ENCODE peak calls at places on chromosomes 1 and 21, in seven cellular contexts. One of them, this sample, is unnamed.

GRCh38 chr1:154404984-154405761 is at the start of gene IL6R:
- DNase-seq in endothelial cell of umbilical vein: peak
- DNase-seq in upper lobe of left lung: peak
- DNase-seq in GM12891: no peak
- DNase-seq in body of pancreas: peak
- DNase-seq in A549: peak
- DNase-seq in HCT116: peak
- DNase-seq in this sample: peak

GRCh38 chr21:38751379-38752050 is 54.2 kb upstream of the ETS2 start:
- DNase-seq in endothelial cell of umbilical vein: peak
- DNase-seq in upper lobe of left lung: no peak
- DNase-seq in GM12891: no peak
- DNase-seq in body of pancreas: no peak
- DNase-seq in A549: no peak
- DNase-seq in HCT116: no peak
- DNase-seq in this sample: no peak

GRCh38 chr1:215768303-215768702 is 201.2 kb downstream of the KCTD3 start:
- DNase-seq in endothelial cell of umbilical vein: no peak
- DNase-seq in upper lobe of left lung: no peak
- DNase-seq in GM12891: no peak
- DNase-seq in body of pancreas: no peak
- DNase-seq in A549: no peak
- DNase-seq in HCT116: no peak
- DNase-seq in this sample: no peak

GRCh38 chr21:14482165-14482564 is 64.0 kb downstream of the SAMSN1 start:
- DNase-seq in endothelial cell of umbilical vein: no peak
- DNase-seq in upper lobe of left lung: no peak
- DNase-seq in GM12891: no peak
- DNase-seq in body of pancreas: no peak
- DNase-seq in A549: no peak
- DNase-seq in HCT116: no peak
- DNase-seq in this sample: no peak

GRCh38 chr1:150256549-150257341 is 829 bp upstream of the CA14 start:
- DNase-seq in endothelial cell of umbilical vein: no peak
- DNase-seq in upper lobe of left lung: no peak
- DNase-seq in GM12891: no peak
- DNase-seq in body of pancreas: no peak
- DNase-seq in A549: no peak
- DNase-seq in HCT116: no peak
- DNase-seq in this sample: no peak

GRCh38 chr1:109763646-109764415 is at the start of gene EPS8L3:
- DNase-seq in endothelial cell of umbilical vein: no peak
- DNase-seq in upper lobe of left lung: no peak
- DNase-seq in GM12891: no peak
- DNase-seq in body of pancreas: peak
- DNase-seq in A549: peak
- DNase-seq in HCT116: no peak
- DNase-seq in this sample: no peak

GRCh38 chr1:58815069-58815679 is 31.3 kb upstream of the JUN start:
- DNase-seq in endothelial cell of umbilical vein: peak
- DNase-seq in upper lobe of left lung: peak
- DNase-seq in GM12891: peak
- DNase-seq in body of pancreas: peak
- DNase-seq in A549: peak
- DNase-seq in HCT116: peak
- DNase-seq in this sample: peak

GRCh38 chr1:5730272-5731109 is 261.7 kb downstream of the NPHP4 start:
- DNase-seq in endothelial cell of umbilical vein: no peak
- DNase-seq in upper lobe of left lung: no peak
- DNase-seq in GM12891: no peak
- DNase-seq in body of pancreas: no peak
- DNase-seq in A549: no peak
- DNase-seq in HCT116: no peak
- DNase-seq in this sample: no peak

GRCh38 chr1:248926401-248927182 is 20.6 kb downstream of the PGBD2 start:
- DNase-seq in endothelial cell of umbilical vein: no peak
- DNase-seq in upper lobe of left lung: no peak
- DNase-seq in GM12891: no peak
- DNase-seq in body of pancreas: no peak
- DNase-seq in A549: no peak
- DNase-seq in HCT116: no peak
- DNase-seq in this sample: no peak

GRCh38 chr1:21552715-21553114 is 43.5 kb downstream of the ALPL start:
- DNase-seq in endothelial cell of umbilical vein: peak
- DNase-seq in upper lobe of left lung: no peak
- DNase-seq in GM12891: no peak
- DNase-seq in body of pancreas: no peak
- DNase-seq in A549: no peak
- DNase-seq in HCT116: no peak
- DNase-seq in this sample: peak

GRCh38 chr1:76113446-76113845 is 38.9 kb downstream of the ST6GALNAC3 start:
- DNase-seq in endothelial cell of umbilical vein: no peak
- DNase-seq in upper lobe of left lung: no peak
- DNase-seq in GM12891: no peak
- DNase-seq in body of pancreas: no peak
- DNase-seq in A549: no peak
- DNase-seq in HCT116: no peak
- DNase-seq in this sample: no peak

GRCh38 chr1:204523605-204524215 is 7.5 kb downstream of the MDM4 start:
- DNase-seq in endothelial cell of umbilical vein: no peak
- DNase-seq in upper lobe of left lung: no peak
- DNase-seq in GM12891: no peak
- DNase-seq in body of pancreas: peak
- DNase-seq in A549: peak
- DNase-seq in HCT116: peak
- DNase-seq in this sample: no peak

GRCh38 chr1:165897326-165898303 is 70.2 kb downstream of the UCK2 start:
- DNase-seq in endothelial cell of umbilical vein: no peak
- DNase-seq in upper lobe of left lung: no peak
- DNase-seq in GM12891: no peak
- DNase-seq in body of pancreas: no peak
- DNase-seq in A549: no peak
- DNase-seq in HCT116: no peak
- DNase-seq in this sample: no peak

GRCh38 chr1:39398278-39399010 is 93.0 kb upstream of the BMP8A start:
- DNase-seq in endothelial cell of umbilical vein: peak
- DNase-seq in upper lobe of left lung: no peak
- DNase-seq in GM12891: no peak
- DNase-seq in body of pancreas: peak
- DNase-seq in A549: peak
- DNase-seq in HCT116: peak
- DNase-seq in this sample: peak

GRCh38 chr1:179743679-179744400 is 749 bp downstream of the FAM163A start:
- DNase-seq in endothelial cell of umbilical vein: no peak
- DNase-seq in upper lobe of left lung: peak
- DNase-seq in GM12891: no peak
- DNase-seq in body of pancreas: no peak
- DNase-seq in A549: no peak
- DNase-seq in HCT116: no peak
- DNase-seq in this sample: no peak

GRCh38 chr1:67191668-67192520 is 25.6 kb downstream of the IL23R start:
- DNase-seq in endothelial cell of umbilical vein: no peak
- DNase-seq in upper lobe of left lung: no peak
- DNase-seq in GM12891: no peak
- DNase-seq in body of pancreas: no peak
- DNase-seq in A549: no peak
- DNase-seq in HCT116: no peak
- DNase-seq in this sample: no peak

GRCh38 chr1:240093120-240093961 is 1.7 kb downstream of the FMN2 start:
- DNase-seq in endothelial cell of umbilical vein: no peak
- DNase-seq in upper lobe of left lung: peak
- DNase-seq in GM12891: peak
- DNase-seq in body of pancreas: peak
- DNase-seq in A549: peak
- DNase-seq in HCT116: no peak
- DNase-seq in this sample: no peak

GRCh38 chr1:228782662-228783414 is 47.6 kb downstream of the RHOU start:
- DNase-seq in endothelial cell of umbilical vein: no peak
- DNase-seq in upper lobe of left lung: no peak
- DNase-seq in GM12891: no peak
- DNase-seq in body of pancreas: peak
- DNase-seq in A549: peak
- DNase-seq in HCT116: no peak
- DNase-seq in this sample: peak

GRCh38 chr1:16163882-16164820 is 8.3 kb upstream of the EPHA2 start:
- DNase-seq in endothelial cell of umbilical vein: peak
- DNase-seq in upper lobe of left lung: no peak
- DNase-seq in GM12891: no peak
- DNase-seq in body of pancreas: no peak
- DNase-seq in A549: peak
- DNase-seq in HCT116: no peak
- DNase-seq in this sample: peak

GRCh38 chr1:7550261-7550850 is 220.7 kb upstream of the VAMP3 start:
- DNase-seq in endothelial cell of umbilical vein: no peak
- DNase-seq in upper lobe of left lung: no peak
- DNase-seq in GM12891: no peak
- DNase-seq in body of pancreas: no peak
- DNase-seq in A549: no peak
- DNase-seq in HCT116: no peak
- DNase-seq in this sample: no peak

GRCh38 chr1:225711236-225711937 is 58.5 kb upstream of the ENAH start:
- DNase-seq in endothelial cell of umbilical vein: no peak
- DNase-seq in upper lobe of left lung: no peak
- DNase-seq in GM12891: no peak
- DNase-seq in body of pancreas: no peak
- DNase-seq in A549: no peak
- DNase-seq in HCT116: no peak
- DNase-seq in this sample: no peak

GRCh38 chr1:168834225-168834872 is 105.3 kb upstream of the DPT start:
- DNase-seq in endothelial cell of umbilical vein: no peak
- DNase-seq in upper lobe of left lung: no peak
- DNase-seq in GM12891: no peak
- DNase-seq in body of pancreas: no peak
- DNase-seq in A549: peak
- DNase-seq in HCT116: no peak
- DNase-seq in this sample: no peak

GRCh38 chr1:181021811-181022434 is 747 bp downstream of the STX6 start:
- DNase-seq in endothelial cell of umbilical vein: peak
- DNase-seq in upper lobe of left lung: peak
- DNase-seq in GM12891: peak
- DNase-seq in body of pancreas: peak
- DNase-seq in A549: peak
- DNase-seq in HCT116: no peak
- DNase-seq in this sample: peak

GRCh38 chr1:220767312-220768126 is 19.2 kb upstream of the MTARC1 start:
- DNase-seq in endothelial cell of umbilical vein: no peak
- DNase-seq in upper lobe of left lung: no peak
- DNase-seq in GM12891: no peak
- DNase-seq in body of pancreas: no peak
- DNase-seq in A549: no peak
- DNase-seq in HCT116: no peak
- DNase-seq in this sample: no peak

GRCh38 chr1:217369996-217370551 is 260.8 kb downstream of the GPATCH2 start:
- DNase-seq in endothelial cell of umbilical vein: no peak
- DNase-seq in upper lobe of left lung: no peak
- DNase-seq in GM12891: no peak
- DNase-seq in body of pancreas: no peak
- DNase-seq in A549: no peak
- DNase-seq in HCT116: no peak
- DNase-seq in this sample: no peak

DNA sequence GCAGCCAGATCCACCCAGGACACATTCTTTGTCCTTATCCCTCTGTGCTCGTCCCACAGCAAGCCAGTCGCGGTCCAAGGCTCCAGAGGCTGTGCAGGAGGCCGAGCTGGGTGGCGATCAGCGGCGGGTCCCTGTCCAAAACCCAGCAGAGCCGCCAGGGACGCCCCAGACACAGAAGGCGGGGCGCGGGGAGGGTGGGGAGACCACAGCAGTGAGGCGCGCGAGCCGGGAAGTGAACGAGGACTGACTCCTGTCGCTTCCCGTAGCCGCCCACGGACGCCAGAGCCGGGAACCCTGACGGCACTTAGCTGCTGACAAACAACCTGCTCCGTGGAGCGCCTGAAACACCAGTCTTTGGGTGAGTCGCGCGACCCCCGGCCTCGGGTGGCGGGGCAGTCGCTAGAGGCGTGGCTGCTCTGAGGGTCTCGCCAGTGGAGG is at the start of gene LGALS8:
- DNase-seq in endothelial cell of umbilical vein: peak
- DNase-seq in upper lobe of left lung: peak
- DNase-seq in GM12891: peak
- DNase-seq in body of pancreas: peak
- DNase-seq in A549: peak
- DNase-seq in HCT116: peak
- DNase-seq in this sample: peak
- TF ChIP-seq POLR2A in endothelial cell of umbilical vein: peak
- TF ChIP-seq POLR2A in upper lobe of left lung: peak
- TF ChIP-seq POLR2A in GM12891: no peak
- TF ChIP-seq POLR2A in body of pancreas: peak
- TF ChIP-seq POLR2A in A549: peak
- TF ChIP-seq POLR2A in HCT116: no peak
- TF ChIP-seq POLR2A in this sample: peak

GRCh38 chr21:36065497-36066036 is 4.3 kb upstream of the CBR1 start:
- DNase-seq in endothelial cell of umbilical vein: peak
- DNase-seq in upper lobe of left lung: no peak
- DNase-seq in GM12891: no peak
- DNase-seq in body of pancreas: peak
- DNase-seq in A549: no peak
- DNase-seq in HCT116: no peak
- DNase-seq in this sample: peak
- TF ChIP-seq POLR2A in endothelial cell of umbilical vein: peak
- TF ChIP-seq POLR2A in upper lobe of left lung: no peak
- TF ChIP-seq POLR2A in GM12891: no peak
- TF ChIP-seq POLR2A in body of pancreas: no peak
- TF ChIP-seq POLR2A in A549: no peak
- TF ChIP-seq POLR2A in HCT116: no peak
- TF ChIP-seq POLR2A in this sample: no peak

GRCh38 chr21:37072239-37072987 is 458 bp downstream of the PIGP start:
- DNase-seq in endothelial cell of umbilical vein: no peak
- DNase-seq in upper lobe of left lung: peak
- DNase-seq in GM12891: peak
- DNase-seq in body of pancreas: peak
- DNase-seq in A549: no peak
- DNase-seq in HCT116: no peak
- DNase-seq in this sample: peak
- TF ChIP-seq POLR2A in endothelial cell of umbilical vein: no peak
- TF ChIP-seq POLR2A in upper lobe of left lung: no peak
- TF ChIP-seq POLR2A in GM12891: peak
- TF ChIP-seq POLR2A in body of pancreas: no peak
- TF ChIP-seq POLR2A in A549: peak
- TF ChIP-seq POLR2A in HCT116: no peak
- TF ChIP-seq POLR2A in this sample: peak

DNA sequence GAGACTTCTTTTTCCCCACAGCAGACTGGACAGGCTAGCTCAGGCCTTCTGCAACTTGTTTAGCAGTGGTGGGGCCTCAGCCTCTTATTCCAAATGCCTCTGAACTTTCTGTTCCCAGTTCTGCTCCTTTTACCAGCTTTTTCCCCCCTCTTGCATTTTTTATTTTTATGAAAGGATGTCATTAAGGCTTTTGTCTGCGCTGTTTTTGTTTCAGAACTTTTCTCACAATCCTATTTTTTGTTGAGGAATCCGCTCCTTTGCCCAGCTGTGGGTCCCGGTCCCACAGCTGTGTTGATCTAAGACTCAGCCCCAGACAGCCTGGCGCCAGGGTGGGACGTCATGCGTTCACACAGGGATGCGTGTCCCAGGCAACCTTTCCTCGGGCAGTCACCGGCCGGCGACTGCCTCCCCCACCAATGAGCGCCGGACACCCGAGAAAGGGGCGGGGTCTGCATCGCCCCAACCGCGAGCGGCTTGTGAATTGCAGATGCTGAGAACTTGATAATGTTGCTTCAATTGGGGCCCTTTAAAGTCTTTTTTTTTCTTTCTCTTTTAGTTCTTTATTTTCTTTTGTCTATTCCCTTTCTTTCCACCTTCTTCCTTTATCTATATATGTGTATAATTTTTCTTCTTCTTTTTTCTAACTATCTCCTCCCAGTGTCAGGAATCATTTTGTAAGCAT is 3.0 kb upstream of the ID3 start:
- DNase-seq in endothelial cell of umbilical vein: peak
- DNase-seq in upper lobe of left lung: peak
- DNase-seq in GM12891: no peak
- DNase-seq in body of pancreas: peak
- DNase-seq in A549: peak
- DNase-seq in HCT116: peak
- DNase-seq in this sample: peak
- TF ChIP-seq POLR2A in endothelial cell of umbilical vein: peak
- TF ChIP-seq POLR2A in upper lobe of left lung: peak
- TF ChIP-seq POLR2A in GM12891: no peak
- TF ChIP-seq POLR2A in body of pancreas: peak
- TF ChIP-seq POLR2A in A549: no peak
- TF ChIP-seq POLR2A in HCT116: no peak
- TF ChIP-seq POLR2A in this sample: no peak